ENCODE peak calls at places on chromosome 10, in five cellular contexts. S, Q, M, L and E are unnamed samples. For H3K4me1, the result is how much of the 10 kb centered on the place peaks cover.

GRCh38 chr10:121222842-121223241 is 371.7 kb downstream of the WDR11 start:
- DNase-seq in S (no peak), Q (no peak), M (no peak), L (no peak), E (no peak)

GRCh38 chr10:129341131-129341530 is 125.9 kb upstream of the MGMT start:
- DNase-seq in S (no peak), Q (no peak), M (no peak), L (no peak), E (no peak)

GRCh38 chr10:77836299-77836820 is 90.2 kb downstream of the DLG5 start:
- DNase-seq in S (no peak), Q (peak), M (no peak), L (peak), E (peak)

GRCh38 chr10:17562572-17562971 is 54.6 kb downstream of the HACD1 start:
- DNase-seq in S (no peak), Q (no peak), M (no peak), L (no peak), E (no peak)

GRCh38 chr10:17747883-17748550 is 4.0 kb upstream of the TMEM236 start:
- DNase-seq in S (no peak), Q (peak), M (no peak), L (no peak), E (no peak)

GRCh38 chr10:80357000-80357803 is 621 bp downstream of the DYDC2 start:
- DNase-seq in S (peak), Q (no peak), M (peak), L (no peak), E (no peak)

GRCh38 chr10:8544057-8544380 is 489.5 kb downstream of the GATA3 start:
- DNase-seq in S (peak), Q (no peak), M (no peak), L (no peak), E (peak)

GRCh38 chr10:110815354-110816004 is 56.2 kb upstream of the PDCD4 start:
- DNase-seq in S (no peak), Q (peak), M (no peak), L (no peak), E (no peak)

GRCh38 chr10:12594448-12594944 is 245.1 kb downstream of the CAMK1D start:
- DNase-seq in S (no peak), Q (peak), M (no peak), L (no peak), E (no peak)

GRCh38 chr10:114684822-114685209 is 26.7 kb upstream of the ABLIM1 start:
- DNase-seq in S (peak), Q (no peak), M (no peak), L (no peak), E (no peak)

GRCh38 chr10:688621-689426 is 644 bp downstream of the DIP2C start:
- DNase-seq in S (peak), Q (peak), M (no peak), L (no peak), E (no peak)

GRCh38 chr10:6916601-6917000 is 336.5 kb upstream of the PRKCQ start:
- DNase-seq in S (no peak), Q (no peak), M (no peak), L (no peak), E (no peak)

GRCh38 chr10:122462533-122463465 is 1.4 kb downstream of the HTRA1 start:
- DNase-seq in S (peak), Q (peak), M (no peak), L (no peak), E (no peak)

GRCh38 chr10:52308251-52309031 is 5.6 kb upstream of the DKK1 start:
- DNase-seq in S (peak), Q (peak), M (peak), L (no peak), E (peak)

GRCh38 chr10:2963889-2964631 is 103.3 kb upstream of the PFKP start:
- DNase-seq in S (no peak), Q (no peak), M (peak), L (no peak), E (no peak)

GRCh38 chr10:84135836-84136235 is 3.5 kb upstream of the GHITM start:
- DNase-seq in S (peak), Q (no peak), M (no peak), L (no peak), E (no peak)

GRCh38 chr10:1553951-1554350 is 183.4 kb downstream of the ADARB2 start:
- DNase-seq in S (no peak), Q (no peak), M (no peak), L (no peak), E (no peak)

GRCh38 chr10:97532935-97533671 is 34.4 kb downstream of the UBTD1 start:
- DNase-seq in S (no peak), Q (no peak), M (peak), L (no peak), E (no peak)

GRCh38 chr10:22317121-22317370 is 858 bp downstream of the COMMD3 start:
- DNase-seq in S (no peak), Q (peak), M (no peak), L (no peak), E (no peak)

GRCh38 chr10:75197066-75197465 is 13.5 kb upstream of the VDAC2 start:
- DNase-seq in S (no peak), Q (no peak), M (no peak), L (no peak), E (no peak)

GRCh38 chr10:132961864-132962622 is 19.7 kb upstream of the CFAP46 start:
- DNase-seq in S (peak), Q (peak), M (peak), L (peak), E (peak)

GRCh38 chr10:95741807-95742528 is 14.0 kb upstream of the ENTPD1 start:
- DNase-seq in S (peak), Q (peak), M (no peak), L (no peak), E (no peak)

GRCh38 chr10:63429280-63429679 is 36.5 kb downstream of the JMJD1C start:
- DNase-seq in S (no peak), Q (no peak), M (no peak), L (no peak), E (no peak)

GRCh38 chr10:32951111-32951510 is 6.9 kb downstream of the ITGB1 start:
- DNase-seq in S (no peak), Q (no peak), M (no peak), L (no peak), E (no peak)

GRCh38 chr10:112821663-112822062 is 128.4 kb upstream of the TCF7L2 start:
- DNase-seq in S (no peak), Q (no peak), M (no peak), L (no peak), E (no peak)

GRCh38 chr10:111600772-111601171 is 523.9 kb downstream of the ADRA2A start:
- DNase-seq in S (peak), Q (peak), M (peak), L (no peak), E (no peak)

GRCh38 chr10:653991-654646 is 35.3 kb downstream of the DIP2C start:
- DNase-seq in S (peak), Q (peak), M (no peak), L (no peak), E (no peak)

GRCh38 chr10:49539320-49539885 is 482 bp upstream of the ERCC6 start:
- DNase-seq in S (peak), Q (peak), M (peak), L (peak), E (peak)

GRCh38 chr10:108112218-108112617 is 947.7 kb upstream of the SORCS1 start:
- DNase-seq in S (no peak), Q (no peak), M (no peak), L (no peak), E (no peak)
- TF ChIP-seq CTCF in S (peak), Q (peak), M (peak), L (no peak), E (no peak)

GRCh38 chr10:4532976-4533375 is 293.0 kb upstream of the AKR1E2 start:
- DNase-seq in S (no peak), Q (no peak), M (no peak), L (no peak), E (no peak)

GRCh38 chr10:4532467-4532866 is 293.5 kb upstream of the AKR1E2 start:
- DNase-seq in S (no peak), Q (no peak), M (no peak), L (no peak), E (no peak)

GRCh38 chr10:4526426-4526825 is 299.6 kb upstream of the AKR1E2 start:
- DNase-seq in S (no peak), Q (no peak), M (no peak), L (no peak), E (no peak)

GRCh38 chr10:4527281-4527960 is 298.6 kb upstream of the AKR1E2 start:
- DNase-seq in S (no peak), Q (no peak), M (no peak), L (no peak), E (no peak)

DNA sequence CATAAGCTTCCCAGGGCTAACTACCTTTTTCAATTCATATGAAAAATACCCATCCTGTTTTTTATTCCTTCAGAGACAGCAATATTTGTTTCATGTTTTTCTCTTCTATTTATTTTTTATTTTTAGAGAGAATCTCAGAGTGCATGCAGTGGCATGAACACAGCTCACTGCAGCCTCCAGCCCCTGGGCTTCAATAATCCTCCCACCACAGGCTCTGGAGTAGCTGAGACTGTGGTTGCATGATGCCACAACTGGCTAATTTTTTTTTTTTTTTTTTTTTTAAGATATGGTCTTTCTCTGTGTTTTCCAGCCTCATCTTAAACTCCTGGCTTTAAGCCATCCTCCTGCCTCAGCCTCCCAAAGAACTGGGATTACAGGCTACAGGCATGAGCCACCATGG is 296.7 kb upstream of the AKR1E2 start:
- DNase-seq in S (no peak), Q (no peak), M (no peak), L (no peak), E (no peak)
- H3K4me1 ChIP-seq in S (under half), Q (under half), M (under half), L (under half), E (under half)

DNA sequence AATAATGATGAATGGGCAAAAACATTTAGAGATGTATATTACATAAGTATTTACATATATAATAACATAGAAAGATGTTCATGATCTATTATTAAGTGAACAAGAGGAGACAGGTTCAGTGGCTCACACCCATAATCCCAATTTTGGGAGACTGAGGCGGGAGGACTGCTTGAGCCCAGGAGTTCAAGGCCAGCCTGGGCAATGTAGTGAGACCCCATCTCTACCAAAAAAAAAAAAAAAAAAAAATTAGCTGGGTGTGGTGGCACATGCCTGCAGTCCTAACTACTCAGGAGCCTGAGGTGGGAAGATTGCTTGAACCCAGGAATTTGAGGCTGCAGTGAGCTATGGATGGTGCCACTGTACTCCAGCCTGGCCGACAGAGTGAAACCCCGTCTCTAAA is 12.4 kb downstream of the ARL3 start:
- DNase-seq in S (no peak), Q (no peak), M (no peak), L (no peak), E (no peak)
- TF ChIP-seq CTCF in S (no peak), Q (no peak), M (no peak), L (no peak), E (no peak)

DNA sequence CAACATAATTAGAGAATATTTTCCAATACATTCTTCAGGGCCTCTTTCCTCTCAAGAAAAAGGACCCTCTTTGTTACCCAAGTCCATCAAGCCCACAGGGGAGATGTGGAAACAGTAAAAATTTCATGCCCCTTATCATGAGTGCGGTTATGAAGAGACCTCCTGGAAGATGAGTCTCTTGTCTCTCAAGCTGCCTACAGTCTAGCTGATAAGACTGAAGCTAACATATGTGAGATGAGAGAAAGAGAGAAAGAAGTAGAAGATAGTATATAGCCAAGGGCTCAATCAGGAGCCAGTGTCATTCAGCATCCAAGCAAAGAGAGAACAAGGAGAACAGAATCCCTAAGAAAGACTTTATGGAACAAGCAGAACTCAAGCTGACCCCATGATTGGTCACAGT is 75.9 kb upstream of the CABCOCO1 start:
- DNase-seq in S (no peak), Q (no peak), M (no peak), L (no peak), E (no peak)
- H3K4me1 ChIP-seq in S (under half), Q (under half), M (under half), L (under half), E (under half)

DNA sequence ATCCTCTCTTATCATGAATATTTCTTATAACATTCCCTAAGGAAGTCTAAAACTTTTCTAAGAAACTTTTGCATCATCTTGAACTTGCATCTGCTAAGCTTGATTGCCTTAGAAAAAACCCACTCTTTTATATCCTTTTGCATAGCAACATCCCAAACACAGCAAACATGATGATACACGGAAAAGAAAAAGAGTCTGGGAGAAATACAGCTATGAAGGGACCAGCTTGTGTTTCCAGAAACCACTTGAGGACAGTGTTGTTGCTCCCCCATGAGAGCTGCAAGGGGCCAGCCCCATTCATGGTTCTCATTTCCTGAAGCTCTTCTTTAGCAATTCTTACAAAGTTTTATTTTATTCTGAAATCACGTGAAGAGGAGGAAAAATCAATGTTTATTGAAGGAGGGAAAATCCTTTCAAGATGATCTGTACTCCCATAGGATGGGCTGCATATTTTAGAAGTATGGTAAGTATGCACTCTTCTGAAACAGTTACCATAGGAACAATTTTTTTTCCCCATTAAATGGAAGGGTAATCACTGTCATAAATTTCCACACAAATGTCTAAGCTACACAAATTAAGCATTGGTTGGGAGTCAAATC is 17.4 kb upstream of the PRTFDC1 start:
- DNase-seq in S (no peak), Q (no peak), M (no peak), L (no peak), E (no peak)
- TF ChIP-seq CTCF in S (peak), Q (no peak), M (no peak), L (no peak), E (no peak)